ENCODE peak calls at places on chromosomes 6 and 20, in nine cellular contexts. W is AG08395; V is globus pallidus; T is SHP77 treated with DMSO at 0.1 percent for 48 hours; R is non-pigmented ciliary epithelial cell; B is esophagus squamous epithelium; Q is HFFc6; F is activated T-cell treated with anti-CD3 and anti-CD28 coated beads, Interleukin-2, amount 50 U/mL, for 72 hours; K is CD8-positive, alpha-beta memory T cell. I is an unnamed sample.

GRCh38 chr6:125945378-125946141 is 11.0 kb upstream of the HINT3 start:
- DNase-seq in W (no peak), V (no peak), T (no peak), R (peak), B (no peak), Q (peak), F (no peak), K (no peak), I (no peak)

GRCh38 chr6:10962673-10963072 is 75.8 kb downstream of the SYCP2L start:
- DNase-seq in W (peak), V (no peak), T (no peak), R (peak), B (no peak), Q (peak), F (no peak), K (no peak), I (peak)

GRCh38 chr6:169158750-169159149 is 94.9 kb downstream of the THBS2 start:
- DNase-seq in W (no peak), V (no peak), T (no peak), R (no peak), B (no peak), Q (no peak), F (no peak), K (no peak), I (no peak)

GRCh38 chr6:127120109-127120786 is 1.8 kb downstream of the RSPO3 start:
- DNase-seq in W (no peak), V (no peak), T (no peak), R (no peak), B (no peak), Q (no peak), F (peak), K (no peak), I (no peak)

GRCh38 chr6:34242252-34243130 is 5.8 kb downstream of the HMGA1 start:
- DNase-seq in W (no peak), V (no peak), T (no peak), R (no peak), B (no peak), Q (no peak), F (peak), K (no peak), I (no peak)

GRCh38 chr6:144528605-144529425 is 243.7 kb downstream of the UTRN start:
- DNase-seq in W (peak), V (no peak), T (no peak), R (peak), B (no peak), Q (no peak), F (no peak), K (no peak), I (peak)

GRCh38 chr6:30194797-30195690 is 18.2 kb downstream of the TRIM26 start:
- DNase-seq in W (peak), V (no peak), T (no peak), R (no peak), B (no peak), Q (no peak), F (no peak), K (no peak), I (no peak)

GRCh38 chr20:59690976-59691375 is 86.6 kb downstream of the PHACTR3 start:
- DNase-seq in W (no peak), V (no peak), T (no peak), R (no peak), B (no peak), Q (no peak), F (no peak), K (no peak), I (no peak)

GRCh38 chr6:135358251-135358821 is 139.2 kb downstream of the AHI1 start:
- DNase-seq in W (peak), V (no peak), T (no peak), R (peak), B (no peak), Q (peak), F (no peak), K (no peak), I (peak)

GRCh38 chr6:55239099-55239498 is 64.8 kb downstream of the HCRTR2 start:
- DNase-seq in W (no peak), V (no peak), T (no peak), R (peak), B (no peak), Q (no peak), F (no peak), K (no peak), I (no peak)

GRCh38 chr6:148611213-148611612 is 135.6 kb upstream of the UST start:
- DNase-seq in W (peak), V (no peak), T (no peak), R (no peak), B (no peak), Q (peak), F (no peak), K (no peak), I (no peak)

GRCh38 chr6:90093558-90094073 is 199.3 kb downstream of the GJA10 start:
- DNase-seq in W (no peak), V (no peak), T (no peak), R (no peak), B (no peak), Q (no peak), F (no peak), K (no peak), I (no peak)

GRCh38 chr20:59013959-59014608 is 5.1 kb upstream of the TUBB1 start:
- DNase-seq in W (no peak), V (no peak), T (no peak), R (no peak), B (no peak), Q (no peak), F (no peak), K (no peak), I (peak)

GRCh38 chr20:63737940-63738686 is 1.5 kb upstream of the SLC2A4RG start:
- DNase-seq in W (no peak), V (no peak), T (no peak), R (no peak), B (no peak), Q (no peak), F (peak), K (peak), I (no peak)

I was measured in hepatic stellate cell.